ENCODE peak calls at places on chromosomes 4 and X, in four cellular contexts. V is transverse colon, K is heart left ventricle, N is sigmoid colon. Q is an unnamed sample.

GRCh38 chr4:15182600-15183222 is 180.4 kb downstream of the CPEB2 start:
- DNase-seq in V (no peak), K (no peak), N (no peak), Q (no peak)

GRCh38 chr4:37066149-37066548 is 178.4 kb upstream of the NWD2 start:
- DNase-seq in V (no peak), K (no peak), N (no peak), Q (no peak)

GRCh38 chrX:150873616-150874015 is 24.9 kb downstream of the CD99L2 start:
- DNase-seq in V (no peak), K (no peak), N (peak), Q (peak)

GRCh38 chr4:137739391-137739790 is 207.1 kb upstream of the PCDH18 start:
- DNase-seq in V (no peak), K (no peak), N (no peak), Q (no peak)

GRCh38 chr4:150283689-150284088 is 205.4 kb downstream of the DCLK2 start:
- DNase-seq in V (no peak), K (no peak), N (no peak), Q (no peak)

GRCh38 chrX:47166126-47166525 is 21.1 kb downstream of the RBM10 start:
- DNase-seq in V (no peak), K (no peak), N (no peak), Q (peak)

GRCh38 chrX:31266172-31267076 is 194.6 kb upstream of the FTHL17 start:
- DNase-seq in V (peak), K (peak), N (peak), Q (peak)

GRCh38 chr4:19025031-19025430 is 1003.5 kb upstream of the LCORL start:
- DNase-seq in V (no peak), K (no peak), N (no peak), Q (no peak)

GRCh38 chrX:110444996-110445395 is 86.3 kb downstream of the RTL9 start:
- DNase-seq in V (no peak), K (no peak), N (no peak), Q (peak)

GRCh38 chrX:155293771-155294170 is 29.5 kb upstream of the RAB39B start:
- DNase-seq in V (no peak), K (no peak), N (no peak), Q (no peak)

GRCh38 chrX:23883737-23884354 is 23.9 kb downstream of the APOO start:
- DNase-seq in V (no peak), K (no peak), N (no peak), Q (peak)

GRCh38 chr4:88722828-88723227 is 25.2 kb upstream of the NAP1L5 start:
- DNase-seq in V (no peak), K (no peak), N (no peak), Q (no peak)

GRCh38 chrX:19721726-19722370 is 165.6 kb downstream of the SH3KBP1 start:
- DNase-seq in V (no peak), K (no peak), N (no peak), Q (no peak)

GRCh38 chrX:69546978-69547377 is 42.9 kb downstream of the NALF2 start:
- DNase-seq in V (no peak), K (no peak), N (no peak), Q (no peak)

GRCh38 chr4:87370071-87370470 is 20.9 kb downstream of the HSD17B11 start:
- DNase-seq in V (no peak), K (no peak), N (no peak), Q (no peak)

GRCh38 chr4:163107754-163108153 is 58.9 kb downstream of the NAF1 start:
- DNase-seq in V (no peak), K (no peak), N (no peak), Q (no peak)

GRCh38 chr4:158710814-158711213 is 12.4 kb downstream of the PPID start:
- DNase-seq in V (no peak), K (no peak), N (no peak), Q (no peak)

GRCh38 chr4:147596976-147597375 is 20.2 kb upstream of the TMEM184C start:
- DNase-seq in V (no peak), K (no peak), N (no peak), Q (no peak)

GRCh38 chrX:11138498-11139390 is 27.6 kb downstream of the HCCS start:
- DNase-seq in V (no peak), K (peak), N (no peak), Q (no peak)

GRCh38 chr4:2647403-2648158 is 108.6 kb downstream of the TNIP2 start:
- DNase-seq in V (no peak), K (no peak), N (peak), Q (peak)

GRCh38 chrX:22134681-22135080 is 102.6 kb downstream of the PHEX start:
- DNase-seq in V (no peak), K (no peak), N (no peak), Q (no peak)

GRCh38 chr4:103370336-103370735 is 172.2 kb upstream of the CENPE start:
- DNase-seq in V (no peak), K (no peak), N (no peak), Q (no peak)

GRCh38 chrX:134026732-134027311 is 41.4 kb upstream of the GPC3 start:
- DNase-seq in V (peak), K (no peak), N (peak), Q (peak)

GRCh38 chrX:141989134-141989533 is 85.4 kb downstream of the MAGEC1 start:
- DNase-seq in V (no peak), K (no peak), N (no peak), Q (no peak)

GRCh38 chrX:99703467-99703866 is 706.6 kb downstream of the PCDH19 start:
- DNase-seq in V (no peak), K (no peak), N (no peak), Q (no peak)

GRCh38 chrX:154908821-154909220 is 22.7 kb downstream of the F8A1 start:
- DNase-seq in V (no peak), K (no peak), N (no peak), Q (no peak)

GRCh38 chr4:30917946-30918345 is 197.8 kb downstream of the PCDH7 start:
- DNase-seq in V (no peak), K (no peak), N (no peak), Q (no peak)

GRCh38 chr4:176953021-176953420 is 160.3 kb upstream of the VEGFC start:
- DNase-seq in V (no peak), K (no peak), N (no peak), Q (no peak)

GRCh38 chr4:149555146-149555545 is 260.5 kb downstream of the IQCM start:
- DNase-seq in V (no peak), K (no peak), N (no peak), Q (no peak)

DNA sequence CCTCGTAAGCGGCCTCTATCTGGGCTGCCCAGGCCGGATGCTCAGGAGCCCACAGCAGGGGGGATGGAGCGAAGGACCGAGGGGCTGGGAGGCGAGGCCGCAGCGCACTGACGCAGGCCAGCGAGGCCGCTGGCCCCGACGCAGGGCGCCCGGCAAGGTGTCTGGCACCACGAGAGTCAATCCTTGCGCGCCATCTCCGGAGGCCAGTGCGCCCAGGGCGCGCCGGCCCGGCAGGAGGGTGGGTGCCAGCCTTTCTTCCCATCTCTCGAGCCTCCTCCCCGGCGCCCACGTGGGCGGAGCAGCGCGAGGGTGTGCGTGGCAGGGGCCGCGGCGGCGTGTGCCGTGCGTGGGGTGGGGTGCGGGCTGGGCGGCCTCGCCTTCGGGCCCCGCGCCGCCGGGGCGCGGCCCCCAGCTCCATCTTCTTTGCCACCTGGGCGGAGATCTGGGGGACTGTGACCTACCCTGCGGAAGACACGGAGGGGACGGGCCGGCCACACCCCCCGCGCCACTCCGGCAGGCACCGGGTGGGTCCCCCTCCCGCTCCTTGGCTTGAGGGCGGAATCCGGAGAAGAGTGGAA is 916 bp downstream of the JAKMIP1 start:
- DNase-seq in V (no peak), K (no peak), N (no peak), Q (peak)
- TF ChIP-seq POLR2A in V (no peak), K (no peak), N (no peak), Q (no peak)

GRCh38 chr4:146482788-146483187 is 39.0 kb downstream of the SLC10A7 start:
- DNase-seq in V (no peak), K (no peak), N (no peak), Q (no peak)
- TF ChIP-seq POLR2A in V (no peak), K (no peak), N (no peak), Q (no peak)

GRCh38 chr4:77443941-77444340 is 161.7 kb upstream of the CXCL13 start:
- DNase-seq in V (no peak), K (no peak), N (no peak), Q (no peak)
- TF ChIP-seq POLR2A in V (no peak), K (no peak), N (no peak), Q (no peak)

GRCh38 chr4:53558061-53558801 is 33.1 kb downstream of the LNX1 start:
- DNase-seq in V (no peak), K (no peak), N (no peak), Q (no peak)
- TF ChIP-seq POLR2A in V (no peak), K (no peak), N (no peak), Q (no peak)

DNA sequence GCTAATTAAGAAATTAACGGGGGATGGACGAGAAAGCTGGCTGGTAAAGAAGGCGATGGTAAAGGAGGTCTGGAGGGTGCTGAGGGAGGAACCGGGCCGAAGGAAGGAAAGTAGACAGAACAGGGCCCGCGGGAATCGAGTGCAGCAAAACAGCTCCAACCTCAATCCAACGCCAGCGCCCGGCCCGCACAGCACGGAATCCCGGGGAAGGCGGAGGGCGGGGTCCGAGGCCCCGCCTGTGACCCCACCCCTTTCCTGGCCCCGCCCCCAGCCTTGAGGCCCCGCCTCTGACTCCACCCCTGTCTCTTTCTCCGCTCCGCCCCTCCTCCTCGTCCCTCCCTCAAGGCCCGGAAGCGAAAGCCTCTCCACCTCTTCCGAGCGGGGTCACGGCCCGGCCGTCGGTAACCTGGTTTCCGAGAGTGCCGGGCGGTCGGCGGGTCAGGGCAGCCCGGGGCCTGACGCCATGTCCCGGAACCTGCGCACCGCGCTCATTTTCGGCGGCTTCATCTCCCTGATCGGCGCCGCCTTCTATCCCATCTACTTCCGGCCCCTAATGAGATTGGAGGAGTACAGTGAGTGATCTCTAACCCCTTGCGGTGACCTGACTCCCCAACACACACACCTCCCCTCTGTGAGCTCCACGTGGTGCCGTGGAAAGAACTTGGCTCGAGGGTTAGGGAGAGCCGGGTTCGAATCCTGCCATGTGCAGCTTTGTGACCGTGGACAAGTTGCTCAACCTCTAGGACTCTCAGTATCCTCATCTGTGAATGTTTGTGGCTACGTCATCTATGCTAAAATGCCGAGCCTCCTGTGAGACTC is at the start of gene SMIM20:
- DNase-seq in V (peak), K (peak), N (peak), Q (peak)
- TF ChIP-seq POLR2A in V (peak), K (peak), N (peak), Q (no peak)

DNA sequence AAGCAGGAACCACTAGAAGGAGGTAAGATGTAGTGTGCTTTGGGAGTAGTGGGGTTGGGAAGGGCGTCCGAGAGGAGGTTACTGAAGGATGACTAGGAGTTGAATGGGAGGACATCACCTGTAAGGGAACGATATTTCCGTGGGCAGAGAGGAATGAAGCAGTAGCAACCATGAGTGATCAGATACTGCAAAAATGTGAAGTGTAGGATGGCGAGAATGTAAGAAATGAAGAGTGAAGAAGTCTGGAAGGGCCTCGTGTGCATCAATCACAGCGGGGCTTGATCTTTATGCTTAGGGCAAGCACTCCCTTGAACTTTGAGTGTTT is 594 bp downstream of the MSMO1 start:
- DNase-seq in V (no peak), K (no peak), N (no peak), Q (no peak)
- TF ChIP-seq POLR2A in V (no peak), K (no peak), N (no peak), Q (no peak)

GRCh38 chr4:90845777-90846176 is 718.6 kb downstream of the CCSER1 start:
- DNase-seq in V (no peak), K (no peak), N (no peak), Q (no peak)

GRCh38 chr4:90842960-90843359 is 715.8 kb downstream of the CCSER1 start:
- DNase-seq in V (no peak), K (no peak), N (no peak), Q (no peak)

GRCh38 chr4:90841676-90842075 is 714.5 kb downstream of the CCSER1 start:
- DNase-seq in V (no peak), K (no peak), N (no peak), Q (no peak)

GRCh38 chr4:90837241-90837640 is 710.0 kb downstream of the CCSER1 start:
- DNase-seq in V (no peak), K (no peak), N (no peak), Q (no peak)

GRCh38 chr4:90840828-90841227 is 713.6 kb downstream of the CCSER1 start:
- DNase-seq in V (no peak), K (no peak), N (no peak), Q (no peak)
- TF ChIP-seq POLR2A in V (no peak), K (no peak), N (no peak), Q (no peak)

DNA sequence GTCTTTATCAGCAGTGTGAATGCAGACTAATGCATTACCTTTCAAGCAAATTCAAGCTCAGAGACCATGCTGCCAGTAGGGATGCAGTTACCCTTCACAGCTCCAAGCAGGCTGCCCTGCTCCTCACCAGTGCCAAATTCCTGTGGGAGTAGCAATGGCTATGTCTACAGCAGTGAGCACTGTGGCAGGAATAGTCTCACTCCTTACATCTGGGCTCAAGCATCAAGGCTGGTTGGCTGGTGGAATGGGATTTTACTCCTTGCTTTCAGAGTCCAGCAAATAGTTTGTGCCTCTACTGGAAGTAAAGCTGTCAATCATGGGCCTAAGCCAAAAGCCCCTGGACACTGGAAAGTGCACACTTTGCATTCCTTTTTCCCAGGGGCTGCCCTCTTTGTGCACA is 1030.8 kb downstream of the SH3BGRL start:
- DNase-seq in V (no peak), K (no peak), N (no peak), Q (no peak)
- TF ChIP-seq POLR2A in V (no peak), K (no peak), N (no peak), Q (no peak)

GRCh38 chr4:7904942-7905341 is 34.7 kb downstream of the AFAP1 start:
- DNase-seq in V (no peak), K (no peak), N (peak), Q (no peak)
- TF ChIP-seq POLR2A in V (no peak), K (no peak), N (no peak), Q (no peak)

Q was measured in lower leg skin.